ENCODE peak calls at places on chromosomes 12 and 14, in five cellular contexts. One of them, this sample, is unnamed.

GRCh38 chr14:49920935-49921334 is 28.1 kb downstream of the ARF6 start:
- ATAC-seq in psoas muscle: no peak
- ATAC-seq in body of pancreas: no peak
- ATAC-seq in upper lobe of right lung: peak
- ATAC-seq in activated T-cell treated with anti-CD3 and anti-CD28 coated beads, Interleukin-2, amount 50 U/mL, for 4 hours: no peak
- ATAC-seq in this sample: peak

GRCh38 chr14:60254176-60254575 is 5.2 kb downstream of the PPM1A start:
- ATAC-seq in psoas muscle: no peak
- ATAC-seq in body of pancreas: no peak
- ATAC-seq in upper lobe of right lung: no peak
- ATAC-seq in activated T-cell treated with anti-CD3 and anti-CD28 coated beads, Interleukin-2, amount 50 U/mL, for 4 hours: no peak
- ATAC-seq in this sample: no peak

GRCh38 chr12:57575771-57576612 is 15.0 kb upstream of the PIP4K2C start:
- ATAC-seq in psoas muscle: no peak
- ATAC-seq in body of pancreas: no peak
- ATAC-seq in upper lobe of right lung: no peak
- ATAC-seq in activated T-cell treated with anti-CD3 and anti-CD28 coated beads, Interleukin-2, amount 50 U/mL, for 4 hours: no peak
- ATAC-seq in this sample: no peak

GRCh38 chr14:43651185-43651787 is 855.8 kb downstream of the FSCB start:
- ATAC-seq in psoas muscle: no peak
- ATAC-seq in body of pancreas: no peak
- ATAC-seq in upper lobe of right lung: no peak
- ATAC-seq in activated T-cell treated with anti-CD3 and anti-CD28 coated beads, Interleukin-2, amount 50 U/mL, for 4 hours: no peak
- ATAC-seq in this sample: no peak

GRCh38 chr12:124765571-124766489 is 97.8 kb downstream of the SCARB1 start:
- ATAC-seq in psoas muscle: peak
- ATAC-seq in body of pancreas: no peak
- ATAC-seq in upper lobe of right lung: no peak
- ATAC-seq in activated T-cell treated with anti-CD3 and anti-CD28 coated beads, Interleukin-2, amount 50 U/mL, for 4 hours: no peak
- ATAC-seq in this sample: no peak

GRCh38 chr12:105674871-105675699 is 344.6 kb downstream of the C12orf75 start:
- ATAC-seq in psoas muscle: no peak
- ATAC-seq in body of pancreas: no peak
- ATAC-seq in upper lobe of right lung: no peak
- ATAC-seq in activated T-cell treated with anti-CD3 and anti-CD28 coated beads, Interleukin-2, amount 50 U/mL, for 4 hours: no peak
- ATAC-seq in this sample: no peak

GRCh38 chr14:74429221-74429691 is 3.2 kb upstream of the SYNDIG1L start:
- ATAC-seq in psoas muscle: no peak
- ATAC-seq in body of pancreas: no peak
- ATAC-seq in upper lobe of right lung: no peak
- ATAC-seq in activated T-cell treated with anti-CD3 and anti-CD28 coated beads, Interleukin-2, amount 50 U/mL, for 4 hours: no peak
- ATAC-seq in this sample: no peak

GRCh38 chr12:116525418-116526001 is 33.7 kb upstream of the MAP1LC3B2 start:
- ATAC-seq in psoas muscle: peak
- ATAC-seq in body of pancreas: peak
- ATAC-seq in upper lobe of right lung: peak
- ATAC-seq in activated T-cell treated with anti-CD3 and anti-CD28 coated beads, Interleukin-2, amount 50 U/mL, for 4 hours: no peak
- ATAC-seq in this sample: peak

GRCh38 chr14:34199585-34199984 is 248.7 kb upstream of the EGLN3 start:
- ATAC-seq in psoas muscle: no peak
- ATAC-seq in body of pancreas: no peak
- ATAC-seq in upper lobe of right lung: no peak
- ATAC-seq in activated T-cell treated with anti-CD3 and anti-CD28 coated beads, Interleukin-2, amount 50 U/mL, for 4 hours: peak
- ATAC-seq in this sample: no peak

GRCh38 chr12:119780786-119781434 is 96.2 kb downstream of the CIT start:
- ATAC-seq in psoas muscle: no peak
- ATAC-seq in body of pancreas: peak
- ATAC-seq in upper lobe of right lung: peak
- ATAC-seq in activated T-cell treated with anti-CD3 and anti-CD28 coated beads, Interleukin-2, amount 50 U/mL, for 4 hours: no peak
- ATAC-seq in this sample: peak

GRCh38 chr14:34833545-34834523 is 41.3 kb downstream of the BAZ1A start:
- ATAC-seq in psoas muscle: no peak
- ATAC-seq in body of pancreas: no peak
- ATAC-seq in upper lobe of right lung: peak
- ATAC-seq in activated T-cell treated with anti-CD3 and anti-CD28 coated beads, Interleukin-2, amount 50 U/mL, for 4 hours: peak
- ATAC-seq in this sample: no peak

GRCh38 chr14:98408024-98408555 is 863.9 kb downstream of the BCL11B start:
- ATAC-seq in psoas muscle: no peak
- ATAC-seq in body of pancreas: no peak
- ATAC-seq in upper lobe of right lung: no peak
- ATAC-seq in activated T-cell treated with anti-CD3 and anti-CD28 coated beads, Interleukin-2, amount 50 U/mL, for 4 hours: no peak
- ATAC-seq in this sample: no peak